ENCODE peak calls at places on chromosome 13, in five cellular contexts. One of them, this sample, is unnamed.

GRCh38 chr13:101092985-101093384 is 323.3 kb downstream of the NALCN start:
- DNase-seq in A549: no peak
- DNase-seq in endothelial cell of umbilical vein: no peak
- DNase-seq in HepG2: no peak
- DNase-seq in K562: no peak
- DNase-seq in this sample: no peak

GRCh38 chr13:30762643-30763042 is 27.3 kb downstream of the ALOX5AP start:
- DNase-seq in endothelial cell of umbilical vein: no peak
- DNase-seq in K562: no peak
- DNase-seq in HepG2: no peak
- DNase-seq in A549: no peak
- DNase-seq in this sample: no peak

GRCh38 chr13:38824342-38824741 is 137.5 kb downstream of the FREM2 start:
- DNase-seq in endothelial cell of umbilical vein: no peak
- DNase-seq in A549: no peak
- DNase-seq in K562: no peak
- DNase-seq in HepG2: no peak
- DNase-seq in this sample: no peak

GRCh38 chr13:48653074-48654054 is at the start of gene CYSLTR2:
- DNase-seq in K562: no peak
- DNase-seq in A549: no peak
- DNase-seq in HepG2: no peak
- DNase-seq in endothelial cell of umbilical vein: peak
- DNase-seq in this sample: peak

GRCh38 chr13:31898383-31899071 is 133.0 kb upstream of the FRY start:
- DNase-seq in HepG2: no peak
- DNase-seq in K562: no peak
- DNase-seq in endothelial cell of umbilical vein: no peak
- DNase-seq in A549: no peak
- DNase-seq in this sample: peak

GRCh38 chr13:61500176-61500575 is 84.5 kb upstream of the PCDH20 start:
- DNase-seq in A549: no peak
- DNase-seq in endothelial cell of umbilical vein: no peak
- DNase-seq in K562: no peak
- DNase-seq in HepG2: no peak
- DNase-seq in this sample: no peak

GRCh38 chr13:98942997-98943396 is 34.9 kb downstream of the DOCK9 start:
- DNase-seq in endothelial cell of umbilical vein: no peak
- DNase-seq in HepG2: no peak
- DNase-seq in A549: no peak
- DNase-seq in K562: no peak
- DNase-seq in this sample: no peak

GRCh38 chr13:89066868-89067466 is 1395.8 kb downstream of the SLITRK5 start:
- DNase-seq in K562: no peak
- DNase-seq in endothelial cell of umbilical vein: no peak
- DNase-seq in HepG2: peak
- DNase-seq in A549: peak
- DNase-seq in this sample: peak

GRCh38 chr13:50129923-50130685 is 114.9 kb downstream of the KCNRG start:
- DNase-seq in HepG2: no peak
- DNase-seq in K562: no peak
- DNase-seq in endothelial cell of umbilical vein: no peak
- DNase-seq in A549: peak
- DNase-seq in this sample: peak

GRCh38 chr13:111181977-111182376 is 66.9 kb downstream of the ARHGEF7 start:
- DNase-seq in A549: no peak
- DNase-seq in endothelial cell of umbilical vein: no peak
- DNase-seq in K562: no peak
- DNase-seq in HepG2: no peak
- DNase-seq in this sample: no peak

GRCh38 chr13:50080856-50081105 is 65.5 kb downstream of the KCNRG start:
- DNase-seq in HepG2: no peak
- DNase-seq in A549: no peak
- DNase-seq in K562: no peak
- DNase-seq in endothelial cell of umbilical vein: peak
- DNase-seq in this sample: no peak

GRCh38 chr13:60611523-60611922 is 214.5 kb downstream of the TDRD3 start:
- DNase-seq in HepG2: no peak
- DNase-seq in endothelial cell of umbilical vein: no peak
- DNase-seq in K562: no peak
- DNase-seq in A549: no peak
- DNase-seq in this sample: no peak

GRCh38 chr13:26616126-26616525 is 58.6 kb downstream of the WASF3 start:
- DNase-seq in A549: no peak
- DNase-seq in K562: no peak
- DNase-seq in endothelial cell of umbilical vein: no peak
- DNase-seq in HepG2: no peak
- DNase-seq in this sample: no peak

GRCh38 chr13:111317571-111318360 is 2.7 kb upstream of the TEX29 start:
- DNase-seq in K562: no peak
- DNase-seq in HepG2: no peak
- DNase-seq in endothelial cell of umbilical vein: no peak
- DNase-seq in A549: no peak
- DNase-seq in this sample: no peak

GRCh38 chr13:91804724-91805123 is 406.3 kb downstream of the GPC5 start:
- DNase-seq in K562: no peak
- DNase-seq in A549: no peak
- DNase-seq in HepG2: no peak
- DNase-seq in endothelial cell of umbilical vein: no peak
- DNase-seq in this sample: no peak

GRCh38 chr13:29937836-29938235 is 87.4 kb upstream of the UBL3 start:
- DNase-seq in A549: no peak
- DNase-seq in K562: no peak
- DNase-seq in endothelial cell of umbilical vein: no peak
- DNase-seq in HepG2: no peak
- DNase-seq in this sample: no peak

GRCh38 chr13:23946900-23947299 is 49.6 kb upstream of the C1QTNF9B start:
- DNase-seq in HepG2: no peak
- DNase-seq in K562: no peak
- DNase-seq in endothelial cell of umbilical vein: no peak
- DNase-seq in A549: no peak
- DNase-seq in this sample: no peak

GRCh38 chr13:23946067-23946466 is 48.8 kb upstream of the C1QTNF9B start:
- DNase-seq in A549: no peak
- DNase-seq in HepG2: no peak
- DNase-seq in K562: no peak
- DNase-seq in endothelial cell of umbilical vein: no peak
- DNase-seq in this sample: no peak

GRCh38 chr13:23945612-23946011 is 48.3 kb upstream of the C1QTNF9B start:
- DNase-seq in HepG2: no peak
- DNase-seq in K562: no peak
- DNase-seq in endothelial cell of umbilical vein: no peak
- DNase-seq in A549: no peak
- DNase-seq in this sample: no peak

DNA sequence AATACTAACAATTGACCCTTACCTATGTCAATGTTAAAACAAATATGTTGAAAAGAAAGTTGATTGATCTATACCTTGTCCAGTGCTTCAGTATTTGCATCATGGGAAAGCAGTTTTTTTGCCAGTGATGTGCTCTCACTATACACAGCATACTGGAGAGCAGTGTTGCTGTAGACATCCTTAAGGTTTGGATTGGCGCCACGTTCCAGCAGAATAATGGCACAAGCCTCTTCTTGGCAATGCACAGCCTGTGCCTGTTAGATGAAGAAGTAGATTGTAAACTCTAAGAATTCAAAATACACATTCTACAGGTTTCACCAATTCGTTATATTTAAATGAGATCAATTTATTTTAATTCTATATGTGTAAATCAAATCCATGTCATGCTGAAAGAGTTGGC is 43.9 kb upstream of the C1QTNF9B start:
- DNase-seq in HepG2: no peak
- DNase-seq in endothelial cell of umbilical vein: no peak
- DNase-seq in K562: no peak
- DNase-seq in A549: no peak
- DNase-seq in this sample: no peak
- TF ChIP-seq MAX in HepG2: no peak
- TF ChIP-seq MAX in endothelial cell of umbilical vein: no peak
- TF ChIP-seq MAX in K562: no peak
- TF ChIP-seq MAX in A549: no peak
- TF ChIP-seq MAX in this sample: no peak

DNA sequence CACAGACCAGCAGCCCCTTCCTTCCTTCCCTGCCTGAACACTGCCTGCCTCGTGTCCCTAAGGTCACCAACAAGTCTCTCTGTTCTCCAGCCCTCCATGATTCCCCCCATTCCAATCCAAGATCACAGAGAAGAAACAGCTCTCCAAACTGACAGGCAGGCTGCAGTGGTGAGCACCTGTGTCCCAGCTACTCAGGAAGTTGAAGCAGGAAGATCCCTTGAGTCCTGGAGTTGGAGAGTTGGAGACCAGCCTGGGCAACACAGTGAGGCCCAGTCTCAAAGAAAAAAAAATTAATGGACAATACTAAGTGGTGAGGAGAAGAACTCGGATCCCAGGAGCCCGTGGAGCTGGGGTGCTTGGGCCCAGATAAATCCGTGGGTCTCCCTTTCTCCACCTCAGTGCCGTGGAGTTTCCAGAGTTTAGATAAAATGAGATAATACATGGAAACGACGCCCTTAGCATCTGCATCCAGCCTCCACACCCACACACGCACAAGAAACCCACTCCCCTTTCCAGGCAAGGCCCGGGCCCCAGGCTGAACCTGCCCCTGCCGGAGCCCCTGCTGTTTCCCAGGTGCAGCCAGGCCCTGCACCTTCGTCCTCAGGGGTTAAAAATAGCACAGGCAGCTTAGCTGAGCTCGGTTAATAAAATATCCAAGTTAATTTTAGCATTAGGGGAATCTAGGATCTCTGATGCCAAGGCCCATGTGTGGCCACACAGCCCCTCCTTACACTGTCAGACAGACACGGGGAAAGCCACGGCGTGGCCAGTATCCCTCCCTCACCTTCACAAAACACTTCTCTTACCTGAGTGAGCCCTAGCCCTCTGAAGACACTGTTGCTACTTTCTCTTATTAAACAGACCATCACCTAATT is 4.7 kb downstream of the RASA3 start:
- DNase-seq in A549: no peak
- DNase-seq in endothelial cell of umbilical vein: peak
- DNase-seq in HepG2: no peak
- DNase-seq in K562: no peak
- DNase-seq in this sample: no peak
- TF ChIP-seq MAX in A549: no peak
- TF ChIP-seq MAX in endothelial cell of umbilical vein: no peak
- TF ChIP-seq MAX in HepG2: no peak
- TF ChIP-seq MAX in K562: no peak
- TF ChIP-seq MAX in this sample: no peak

GRCh38 chr13:97492257-97492656 is 58.3 kb downstream of the RAP2A start:
- DNase-seq in K562: no peak
- DNase-seq in HepG2: peak
- DNase-seq in A549: no peak
- DNase-seq in endothelial cell of umbilical vein: no peak
- DNase-seq in this sample: no peak
- TF ChIP-seq MAX in K562: no peak
- TF ChIP-seq MAX in HepG2: no peak
- TF ChIP-seq MAX in A549: no peak
- TF ChIP-seq MAX in endothelial cell of umbilical vein: no peak
- TF ChIP-seq MAX in this sample: no peak

GRCh38 chr13:106795847-106796246 is 227.9 kb upstream of the ARGLU1 start:
- DNase-seq in K562: no peak
- DNase-seq in HepG2: no peak
- DNase-seq in endothelial cell of umbilical vein: peak
- DNase-seq in A549: no peak
- DNase-seq in this sample: no peak
- TF ChIP-seq MAX in K562: no peak
- TF ChIP-seq MAX in HepG2: no peak
- TF ChIP-seq MAX in endothelial cell of umbilical vein: no peak
- TF ChIP-seq MAX in A549: no peak
- TF ChIP-seq MAX in this sample: no peak

GRCh38 chr13:35140321-35140720 is 198.3 kb downstream of the NBEA start:
- DNase-seq in endothelial cell of umbilical vein: peak
- DNase-seq in A549: no peak
- DNase-seq in HepG2: no peak
- DNase-seq in K562: no peak
- DNase-seq in this sample: no peak

GRCh38 chr13:35136585-35136984 is 194.5 kb downstream of the NBEA start:
- DNase-seq in K562: no peak
- DNase-seq in HepG2: no peak
- DNase-seq in endothelial cell of umbilical vein: no peak
- DNase-seq in A549: no peak
- DNase-seq in this sample: no peak

GRCh38 chr13:35140831-35141230 is 198.8 kb downstream of the NBEA start:
- DNase-seq in endothelial cell of umbilical vein: peak
- DNase-seq in K562: no peak
- DNase-seq in A549: no peak
- DNase-seq in HepG2: no peak
- DNase-seq in this sample: no peak

GRCh38 chr13:35143123-35143522 is 201.1 kb downstream of the NBEA start:
- DNase-seq in endothelial cell of umbilical vein: no peak
- DNase-seq in A549: no peak
- DNase-seq in K562: no peak
- DNase-seq in HepG2: no peak
- DNase-seq in this sample: no peak

GRCh38 chr13:35139591-35139990 is 197.5 kb downstream of the NBEA start:
- DNase-seq in endothelial cell of umbilical vein: peak
- DNase-seq in HepG2: no peak
- DNase-seq in A549: no peak
- DNase-seq in K562: no peak
- DNase-seq in this sample: no peak
- TF ChIP-seq MAX in endothelial cell of umbilical vein: no peak
- TF ChIP-seq MAX in HepG2: no peak
- TF ChIP-seq MAX in A549: no peak
- TF ChIP-seq MAX in K562: no peak
- TF ChIP-seq MAX in this sample: no peak

DNA sequence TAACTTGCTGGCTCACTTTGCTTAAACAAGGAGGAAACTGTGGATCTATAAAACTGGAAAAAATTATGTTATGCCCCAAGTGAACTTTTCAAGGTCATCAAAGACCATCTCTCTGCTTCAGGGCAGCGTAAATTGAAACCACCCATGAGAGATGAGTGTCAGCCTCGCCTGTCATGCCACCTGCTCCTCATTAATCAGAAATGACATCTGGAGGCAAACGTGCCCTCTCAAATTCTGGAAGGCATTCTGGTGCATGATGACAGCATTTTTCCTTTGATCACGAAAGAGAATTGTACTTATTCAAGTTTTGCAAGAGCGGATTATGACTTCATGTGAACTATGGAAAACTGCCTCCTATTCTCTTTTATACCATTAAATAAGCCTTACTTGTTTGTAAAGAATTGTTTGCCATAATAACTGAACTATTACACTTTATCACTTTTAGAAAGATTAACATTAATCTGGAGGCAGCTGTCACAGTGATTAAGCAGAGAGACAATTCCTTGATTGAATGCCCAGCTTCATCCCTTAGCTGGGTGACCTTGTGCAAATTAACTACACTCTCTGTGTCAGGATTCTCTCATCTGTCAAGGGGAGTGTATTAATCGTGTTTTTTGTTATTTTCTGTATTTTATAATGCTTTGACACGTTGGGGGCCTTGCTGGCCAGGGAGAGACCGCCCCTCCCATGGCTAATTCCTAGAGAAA is 17.0 kb upstream of the SACS start:
- DNase-seq in A549: no peak
- DNase-seq in K562: no peak
- DNase-seq in endothelial cell of umbilical vein: no peak
- DNase-seq in HepG2: no peak
- DNase-seq in this sample: peak
- TF ChIP-seq MAX in A549: no peak
- TF ChIP-seq MAX in K562: no peak
- TF ChIP-seq MAX in endothelial cell of umbilical vein: no peak
- TF ChIP-seq MAX in HepG2: no peak
- TF ChIP-seq MAX in this sample: peak

This sample was measured in NB4.